ENCODE peak calls at places on chromosomes 13 and 19, in six cellular contexts. L is osteoblast, R is fibroblast of lung, S is sigmoid colon, J is ascending aorta, A is GM12864. Z is an unnamed sample.
A peak's percentile ranks its signal among the peaks of the same experiment; 100 is the strongest.

GRCh38 chr13:98842858-98843481 is 90.5 kb upstream of the SLC15A1 start:
- DNase-seq in R (peak; percentile 84), A (peak; percentile 30), J (no peak), S (peak; percentile 81), L (peak; percentile 68), Z (peak; percentile 82)

GRCh38 chr19:55228403-55229031 is at the start of gene TMEM86B:
- DNase-seq in R (no peak), A (no peak), S (no peak), J (no peak), L (peak; percentile 77), Z (no peak)

GRCh38 chr13:73883162-73883561 is 251.0 kb downstream of the KLF12 start:
- DNase-seq in L (no peak), S (no peak), A (no peak), R (no peak), J (no peak), Z (no peak)

GRCh38 chr13:75963318-75963717 is 327.2 kb downstream of the LMO7 start:
- DNase-seq in R (peak; percentile 5), L (no peak), S (no peak), J (no peak), A (no peak), Z (peak; percentile 1)

GRCh38 chr19:3463959-3464796 is 16.1 kb downstream of the SMIM24 start:
- DNase-seq in L (peak; percentile 87), S (no peak), J (no peak), R (no peak), A (no peak), Z (no peak)

GRCh38 chr19:45591004-45591637 is 6.5 kb upstream of the OPA3 start:
- DNase-seq in L (no peak), J (no peak), A (no peak), S (no peak), R (peak; percentile 45), Z (no peak)

GRCh38 chr19:17338440-17339078 is 1.2 kb downstream of the GTPBP3 start:
- DNase-seq in J (no peak), R (no peak), A (no peak), L (peak; percentile 44), S (no peak), Z (no peak)

GRCh38 chr13:39960206-39960605 is 304.7 kb downstream of the COG6 start:
- DNase-seq in A (no peak), R (no peak), L (no peak), S (no peak), J (no peak), Z (no peak)

GRCh38 chr19:6414793-6415591 is 9.6 kb downstream of the KHSRP start:
- DNase-seq in L (peak; percentile 82), J (no peak), A (no peak), R (no peak), S (no peak), Z (no peak)

GRCh38 chr19:43774103-43774939 is 6.5 kb downstream of the KCNN4 start:
- DNase-seq in L (peak; percentile 90), R (peak; percentile 53), J (no peak), S (no peak), A (no peak), Z (peak; percentile 66)

GRCh38 chr19:18225702-18226468 is at the start of gene PDE4C:
- DNase-seq in J (no peak), L (peak; percentile 87), A (no peak), R (no peak), S (peak; percentile 74), Z (no peak)

DNA sequence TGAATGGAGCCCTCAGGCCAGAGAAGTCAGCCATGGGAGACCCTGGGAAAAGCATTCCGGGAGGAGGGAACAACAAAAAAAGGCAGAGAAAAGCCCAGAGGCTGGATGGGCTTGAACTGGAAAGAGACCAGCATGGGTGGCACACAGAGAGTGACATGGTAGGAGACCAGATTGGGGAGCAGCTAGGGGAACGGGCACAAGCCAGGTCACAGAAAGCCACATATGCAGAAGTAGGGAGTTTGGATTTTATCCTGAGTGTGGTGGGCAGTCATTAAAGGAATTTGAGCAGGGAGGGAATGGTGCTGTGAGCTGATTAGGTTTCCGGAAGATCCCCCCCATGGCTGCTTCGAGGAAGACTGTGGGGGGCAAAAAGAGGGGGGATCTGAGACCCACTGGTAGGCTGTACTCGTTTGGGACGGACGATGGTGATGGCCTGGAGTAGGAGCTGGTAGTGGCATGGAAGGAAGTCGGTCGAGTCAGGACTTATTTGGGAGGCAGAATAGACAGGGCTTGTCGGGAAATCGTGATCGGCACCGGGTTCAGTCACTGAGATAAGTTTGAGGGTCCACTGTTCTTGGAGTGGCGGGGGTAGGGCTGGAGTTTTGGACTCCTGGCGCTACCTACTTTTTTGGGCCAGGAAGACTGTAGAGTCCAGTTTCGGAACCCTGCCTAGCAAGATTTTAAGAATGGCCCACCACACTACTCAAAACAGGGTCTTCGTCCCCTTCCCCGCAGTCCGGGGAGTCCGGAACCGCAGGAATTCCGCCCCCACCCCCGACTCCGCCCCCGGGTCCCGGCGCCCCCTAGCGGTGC is 949 bp downstream of the SERTAD1 start:
- DNase-seq in J (no peak), S (no peak), A (no peak), R (peak; percentile 29), L (peak; percentile 47), Z (peak; percentile 18)
- TF ChIP-seq CTCF in J (no peak), S (no peak), A (no peak), R (no peak), L (no peak), Z (no peak)

DNA sequence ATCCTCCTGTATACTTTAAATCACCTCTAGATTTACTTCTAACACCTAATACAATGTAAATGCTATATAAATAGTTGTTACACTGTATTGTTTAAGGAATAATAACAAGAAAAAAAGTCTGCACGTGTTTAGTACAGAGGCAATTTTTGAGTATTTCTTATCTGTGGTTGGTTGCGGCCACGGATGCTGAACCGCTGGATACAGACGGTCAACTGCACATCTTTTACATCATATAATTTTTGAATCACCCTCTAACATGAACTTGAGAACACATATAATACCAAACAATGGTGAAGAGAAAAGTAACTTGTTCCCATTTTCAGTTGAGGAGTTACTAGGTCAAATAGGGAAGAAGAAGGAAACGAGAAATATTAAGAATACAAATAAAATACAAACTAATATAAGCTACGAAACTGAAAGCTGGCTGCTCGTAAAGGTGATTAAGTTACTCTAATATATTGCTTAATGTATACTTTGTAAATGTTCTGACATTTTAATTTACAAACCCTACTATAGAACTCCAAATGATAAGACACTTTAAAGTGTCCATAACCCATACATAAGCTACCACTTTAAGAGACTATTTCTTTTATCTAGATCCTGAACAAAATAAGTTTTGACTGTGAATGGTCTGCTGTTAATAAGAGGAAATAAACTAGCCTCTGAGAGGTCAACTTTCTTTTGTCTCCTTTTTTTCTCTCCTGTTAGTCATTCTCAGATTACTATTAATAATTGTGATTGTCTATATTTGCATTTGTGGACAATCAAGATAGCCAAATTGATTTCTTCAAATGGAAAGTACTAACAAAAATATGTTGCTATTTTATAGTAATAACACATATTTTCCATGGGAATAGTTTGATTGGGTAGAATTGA is 457.4 kb downstream of the DIAPH3 start:
- DNase-seq in R (no peak), S (no peak), L (no peak), A (no peak), J (no peak), Z (no peak)
- H3K4me3 ChIP-seq in R (no peak overlapping the region), S (no peak overlapping the region), L (no peak overlapping the region), A (no peak overlapping the region), J (no peak overlapping the region), Z (no peak overlapping the region)

GRCh38 chr19:38482496-38482895 is 49.0 kb downstream of the RYR1 start:
- DNase-seq in J (no peak), L (peak; percentile 37), R (no peak), S (no peak), A (no peak), Z (no peak)

GRCh38 chr19:38475176-38475575 is 41.7 kb downstream of the RYR1 start:
- DNase-seq in S (no peak), A (no peak), R (no peak), J (no peak), L (peak; percentile 54), Z (no peak)

GRCh38 chr19:38473201-38473600 is 39.7 kb downstream of the RYR1 start:
- DNase-seq in S (no peak), R (no peak), J (no peak), A (no peak), L (peak; percentile 15), Z (no peak)

GRCh38 chr19:38483016-38483630 is 49.6 kb downstream of the RYR1 start:
- DNase-seq in A (no peak), S (no peak), J (no peak), L (peak; percentile 43), R (no peak), Z (no peak)

GRCh38 chr19:38478273-38478971 is 44.9 kb downstream of the RYR1 start:
- DNase-seq in J (no peak), A (no peak), R (no peak), S (no peak), L (peak; percentile 42), Z (no peak)
- TF ChIP-seq CTCF in J (no peak), A (peak; percentile 46), R (no peak), S (no peak), L (no peak), Z (peak; percentile 3)

GRCh38 chr19:48837081-48837524 is 812 bp upstream of the HSD17B14 start:
- DNase-seq in J (peak; percentile 93), L (peak; percentile 96), A (peak; percentile 74), S (peak; percentile 96), R (peak; percentile 77), Z (peak; percentile 84)
- H3K4me3 ChIP-seq in J (peak overlapping the region; percentile 59), L (peak overlapping the region; percentile 33), A (peak overlapping the region; percentile 43), S (peak overlapping the region; percentile 51), R (peak overlapping the region; percentile 64), Z (peak overlapping the region; percentile 57)

Z was measured in AG10803.